ENCODE peak calls at places on chromosomes 3 and 15, in five cellular contexts. S, P, M, T and C are unnamed samples.

GRCh38 chr3:186783731-186784515 is 546 bp downstream of the EIF4A2 start:
- DNase-seq in S (peak), P (peak), M (peak), T (peak), C (peak)

GRCh38 chr3:48428863-48429415 is 947 bp downstream of the PLXNB1 start:
- DNase-seq in S (peak), P (peak), M (peak), T (peak), C (peak)

GRCh38 chr3:13623101-13623654 is 74.3 kb downstream of the FBLN2 start:
- DNase-seq in S (peak), P (no peak), M (no peak), T (no peak), C (no peak)

GRCh38 chr15:60720084-60720483 is 241.1 kb upstream of the ICE2 start:
- DNase-seq in S (no peak), P (no peak), M (no peak), T (no peak), C (no peak)

GRCh38 chr3:32401541-32402052 is 9.9 kb downstream of the CMTM7 start:
- DNase-seq in S (peak), P (peak), M (peak), T (peak), C (peak)

GRCh38 chr3:123552095-123552714 is 32.6 kb downstream of the HACD2 start:
- DNase-seq in S (peak), P (no peak), M (peak), T (no peak), C (peak)

GRCh38 chr3:23760325-23760724 is 45.4 kb upstream of the UBE2E1 start:
- DNase-seq in S (no peak), P (no peak), M (no peak), T (no peak), C (no peak)

GRCh38 chr3:39146611-39147373 is 6.6 kb downstream of the CSRNP1 start:
- DNase-seq in S (peak), P (no peak), M (peak), T (peak), C (peak)

GRCh38 chr15:76340802-76341365 is 4.3 kb downstream of the ISL2 start:
- DNase-seq in S (no peak), P (peak), M (peak), T (no peak), C (no peak)

GRCh38 chr15:66252411-66253295 is 897 bp downstream of the MEGF11 start:
- DNase-seq in S (no peak), P (peak), M (peak), T (peak), C (peak)

GRCh38 chr3:192892981-192893827 is 24.5 kb downstream of the MB21D2 start:
- DNase-seq in S (peak), P (no peak), M (no peak), T (peak), C (peak)

GRCh38 chr3:189084620-189085019 is 87.2 kb upstream of the TPRG1 start:
- DNase-seq in S (no peak), P (no peak), M (no peak), T (no peak), C (no peak)

GRCh38 chr3:33807190-33807589 is 8.8 kb downstream of the PDCD6IP start:
- DNase-seq in S (no peak), P (no peak), M (peak), T (no peak), C (peak)

GRCh38 chr15:93072440-93073394 is 16.3 kb downstream of the RGMA start:
- DNase-seq in S (peak), P (peak), M (peak), T (no peak), C (peak)

GRCh38 chr3:55532806-55533205 is 45.7 kb upstream of the WNT5A start:
- DNase-seq in S (no peak), P (no peak), M (no peak), T (no peak), C (no peak)